ENCODE peak calls at places on chromosomes 12 and 14, in five cellular contexts. L, P, W, V and Z are unnamed samples.
A peak's percentile ranks its signal among the peaks of the same experiment; 100 is the strongest.

GRCh38 chr14:82431031-82431430 is 897.4 kb upstream of the SEL1L start:
- DNase-seq in W (no peak), V (no peak), P (no peak), L (no peak), Z (no peak)

GRCh38 chr14:92659765-92660561 is 88.5 kb downstream of the LGMN start:
- DNase-seq in V (peak; percentile 68), L (peak; percentile 75), W (peak; percentile 13), P (no peak), Z (no peak)

GRCh38 chr12:54967461-54967860 is 17.1 kb downstream of the TESPA1 start:
- DNase-seq in P (no peak), W (no peak), L (no peak), V (peak; percentile 43), Z (no peak)

GRCh38 chr14:37034410-37035285 is 137.8 kb downstream of the SLC25A21 start:
- DNase-seq in L (no peak), W (no peak), P (no peak), V (peak; percentile 42), Z (no peak)

GRCh38 chr14:105253329-105253682 is 5.0 kb downstream of the BTBD6 start:
- DNase-seq in V (no peak), P (no peak), L (no peak), W (no peak), Z (no peak)

GRCh38 chr12:109271418-109271817 is 37.7 kb downstream of the FOXN4 start:
- DNase-seq in W (no peak), V (no peak), L (no peak), P (no peak), Z (no peak)

GRCh38 chr12:89883630-89884364 is 175.2 kb upstream of the ATP2B1 start:
- DNase-seq in W (no peak), V (peak; percentile 15), L (no peak), P (no peak), Z (no peak)

GRCh38 chr12:9792185-9792900 is 31.6 kb upstream of the CD69 start:
- DNase-seq in P (no peak), L (no peak), V (no peak), W (no peak), Z (no peak)

GRCh38 chr12:124884587-124885438 is 21.1 kb upstream of the SCARB1 start:
- DNase-seq in P (no peak), W (peak; percentile 99), L (no peak), V (no peak), Z (no peak)

GRCh38 chr14:75229923-75230792 is 48.5 kb upstream of the FOS start:
- DNase-seq in V (peak; percentile 66), L (no peak), W (peak; percentile 72), P (peak; percentile 41), Z (peak; percentile 68)

GRCh38 chr14:90517431-90517841 is 120.6 kb downstream of the CALM1 start:
- DNase-seq in W (no peak), P (no peak), V (no peak), L (peak; percentile 57), Z (no peak)

GRCh38 chr14:26190644-26191043 is 407.2 kb downstream of the NOVA1 start:
- DNase-seq in W (no peak), L (no peak), P (no peak), V (peak; percentile 11), Z (no peak)

GRCh38 chr14:45258073-45258472 is 5.1 kb upstream of the MIS18BP1 start:
- DNase-seq in W (peak; percentile 27), L (no peak), P (no peak), V (no peak), Z (no peak)

GRCh38 chr12:42213023-42213422 is 25.0 kb downstream of the YAF2 start:
- DNase-seq in P (peak; percentile 6), L (no peak), W (peak; percentile 13), V (peak; percentile 62), Z (peak; percentile 74)

GRCh38 chr14:78399316-78399889 is 229.2 kb downstream of the NRXN3 start:
- DNase-seq in W (peak; percentile 24), L (no peak), P (peak; percentile 7), V (peak; percentile 48), Z (no peak)

GRCh38 chr14:34733245-34733644 is 18.9 kb upstream of the CFL2 start:
- DNase-seq in W (no peak), L (no peak), P (no peak), V (no peak), Z (peak; percentile 57)

GRCh38 chr12:52713960-52714886 is 10.9 kb upstream of the KRT77 start:
- DNase-seq in L (no peak), V (no peak), W (no peak), P (no peak), Z (no peak)

GRCh38 chr12:2682301-2683282 is 112.2 kb upstream of the FKBP4 start:
- DNase-seq in P (peak; percentile 42), V (peak; percentile 58), W (peak; percentile 55), L (no peak), Z (no peak)

GRCh38 chr12:19190292-19191031 is 60.9 kb downstream of the PLEKHA5 start:
- DNase-seq in W (no peak), L (no peak), P (peak; percentile 42), V (peak; percentile 69), Z (peak; percentile 68)

GRCh38 chr12:132675753-132676152 is 11.4 kb downstream of the POLE start:
- DNase-seq in W (no peak), P (no peak), V (no peak), L (no peak), Z (no peak)

GRCh38 chr14:95227279-95227860 is 70.0 kb upstream of the DICER1 start:
- DNase-seq in P (peak; percentile 63), V (peak; percentile 74), W (no peak), L (no peak), Z (no peak)
- H3K4me3 ChIP-seq in P (peak overlapping the region; percentile 10), V (peak overlapping the region; percentile 25), W (no peak overlapping the region), L (no peak overlapping the region), Z (no peak overlapping the region)

GRCh38 chr14:76810525-76810924 is 2.2 kb downstream of the ANGEL1 start:
- DNase-seq in L (no peak), V (no peak), W (no peak), P (no peak), Z (no peak)

GRCh38 chr14:76812093-76812421 is 625 bp downstream of the ANGEL1 start:
- DNase-seq in W (peak; percentile 49), P (no peak), V (no peak), L (peak; percentile 41), Z (no peak)

GRCh38 chr14:76811561-76811960 is 1.1 kb downstream of the ANGEL1 start:
- DNase-seq in P (no peak), V (peak; percentile 30), W (no peak), L (no peak), Z (no peak)

GRCh38 chr14:76812422-76813383 is at the start of gene ANGEL1:
- DNase-seq in P (peak; percentile 91), V (peak; percentile 97), L (peak; percentile 96), W (peak; percentile 98), Z (peak; percentile 65)

DNA sequence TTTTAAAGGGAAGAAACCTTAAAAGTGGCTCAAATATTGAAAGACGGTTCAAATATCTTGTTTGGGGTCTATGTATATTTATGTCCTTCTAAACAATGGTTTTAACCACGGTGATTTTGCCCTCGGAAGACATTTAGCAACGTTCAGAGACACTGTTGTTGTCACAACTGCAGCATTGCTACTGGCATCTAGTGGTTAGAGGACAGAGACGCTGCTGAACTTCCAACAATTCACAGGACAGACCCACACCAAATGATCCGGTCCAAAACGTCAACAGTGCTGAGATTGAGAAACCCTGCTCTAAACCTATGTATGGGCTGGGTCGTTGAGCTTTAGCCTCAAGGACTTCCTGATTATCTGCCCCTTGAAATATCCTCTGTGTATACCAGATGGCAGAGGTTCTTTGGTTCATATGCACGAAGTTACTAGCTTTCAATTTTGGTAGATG is 1.7 kb downstream of the ANGEL1 start:
- DNase-seq in L (no peak), P (peak; percentile 37), W (peak; percentile 56), V (peak; percentile 54), Z (no peak)
- TF ChIP-seq CTCF in L (peak; percentile 41), P (peak; percentile 76), W (peak; percentile 82), V (peak; percentile 74), Z (peak; percentile 54)

GRCh38 chr12:6620885-6621274 is 13.7 kb upstream of the CHD4 start:
- DNase-seq in P (no peak), L (no peak), W (no peak), V (no peak), Z (no peak)
- H3K4me3 ChIP-seq in P (no peak overlapping the region), L (peak overlapping the region; percentile 36), W (no peak overlapping the region), V (no peak overlapping the region), Z (no peak overlapping the region)

GRCh38 chr12:990649-991349 is at the start of gene ERC1:
- DNase-seq in P (peak; percentile 79), W (peak; percentile 88), V (peak; percentile 89), L (peak; percentile 89), Z (peak; percentile 63)
- TF ChIP-seq CTCF in P (peak; percentile 3), W (peak; percentile 44), V (no peak), L (no peak), Z (no peak)

GRCh38 chr12:92147491-92147890 is 1.8 kb upstream of the BTG1 start:
- DNase-seq in L (no peak), W (no peak), P (no peak), V (no peak), Z (no peak)
- H3K4me3 ChIP-seq in L (peak overlapping the region; percentile 85), W (peak overlapping the region; percentile 88), P (no peak overlapping the region), V (no peak overlapping the region), Z (no peak overlapping the region)